ENCODE peak calls at places on chromosomes 11 and 22, in seven cellular contexts. Y, V, B, J, S, K and O are unnamed samples.
A peak's percentile ranks its signal among the peaks of the same experiment; 100 is the strongest.

GRCh38 chr11:117058761-117059233 is 39.4 kb downstream of the SIK3 start:
- DNase-seq in Y (no peak), V (no peak), B (no peak), J (no peak), S (no peak), K (peak; percentile 47), O (no peak)

GRCh38 chr11:55106391-55106790 is 155.6 kb upstream of the TRIM48 start:
- DNase-seq in Y (no peak), V (no peak), B (no peak), J (no peak), S (no peak), K (no peak), O (no peak)

GRCh38 chr22:20422965-20423635 is 14.5 kb downstream of the SCARF2 start:
- DNase-seq in Y (peak; percentile 18), V (peak; percentile 90), B (no peak), J (no peak), S (peak; percentile 68), K (no peak), O (no peak)

GRCh38 chr11:75011872-75012271 is 23.1 kb downstream of the NEU3 start:
- DNase-seq in Y (no peak), V (no peak), B (no peak), J (no peak), S (no peak), K (no peak), O (no peak)

GRCh38 chr22:31148953-31149627 is 8.8 kb upstream of the PLA2G3 start:
- DNase-seq in Y (peak; percentile 76), V (peak; percentile 38), B (peak; percentile 53), J (no peak), S (peak; percentile 83), K (peak; percentile 94), O (no peak)

GRCh38 chr11:134515081-134515960 is 103.3 kb upstream of the B3GAT1 start:
- DNase-seq in Y (peak; percentile 57), V (peak; percentile 2), B (no peak), J (no peak), S (no peak), K (no peak), O (no peak)

GRCh38 chr11:94088906-94089305 is 39.7 kb upstream of the PANX1 start:
- DNase-seq in Y (no peak), V (no peak), B (no peak), J (no peak), S (no peak), K (peak; percentile 20), O (no peak)

GRCh38 chr22:40076702-40077645 is 82.2 kb downstream of the FAM83F start:
- DNase-seq in Y (no peak), V (no peak), B (no peak), J (no peak), S (no peak), K (peak; percentile 46), O (no peak)

GRCh38 chr11:9748361-9748970 is 84.6 kb downstream of the SWAP70 start:
- DNase-seq in Y (peak; percentile 55), V (no peak), B (peak; percentile 43), J (no peak), S (peak; percentile 44), K (peak; percentile 81), O (peak; percentile 51)

GRCh38 chr22:17152340-17152739 is 6.7 kb downstream of the HDHD5 start:
- DNase-seq in Y (no peak), V (no peak), B (no peak), J (no peak), S (no peak), K (no peak), O (no peak)

GRCh38 chr11:16788141-16789060 is 50.0 kb downstream of the C11orf58 start:
- DNase-seq in Y (peak; percentile 63), V (peak; percentile 70), B (peak; percentile 66), J (peak; percentile 3), S (peak; percentile 71), K (peak; percentile 83), O (peak; percentile 67)

GRCh38 chr11:2572491-2573239 is 127.1 kb downstream of the KCNQ1OT1 start:
- DNase-seq in Y (no peak), V (no peak), B (no peak), J (no peak), S (no peak), K (no peak), O (no peak)

GRCh38 chr11:94068764-94069163 is 47.6 kb downstream of the HEPHL1 start:
- DNase-seq in Y (no peak), V (no peak), B (no peak), J (no peak), S (no peak), K (no peak), O (no peak)

GRCh38 chr11:79078999-79079398 is 361.8 kb downstream of the TENM4 start:
- DNase-seq in Y (no peak), V (no peak), B (no peak), J (no peak), S (no peak), K (no peak), O (no peak)

DNA sequence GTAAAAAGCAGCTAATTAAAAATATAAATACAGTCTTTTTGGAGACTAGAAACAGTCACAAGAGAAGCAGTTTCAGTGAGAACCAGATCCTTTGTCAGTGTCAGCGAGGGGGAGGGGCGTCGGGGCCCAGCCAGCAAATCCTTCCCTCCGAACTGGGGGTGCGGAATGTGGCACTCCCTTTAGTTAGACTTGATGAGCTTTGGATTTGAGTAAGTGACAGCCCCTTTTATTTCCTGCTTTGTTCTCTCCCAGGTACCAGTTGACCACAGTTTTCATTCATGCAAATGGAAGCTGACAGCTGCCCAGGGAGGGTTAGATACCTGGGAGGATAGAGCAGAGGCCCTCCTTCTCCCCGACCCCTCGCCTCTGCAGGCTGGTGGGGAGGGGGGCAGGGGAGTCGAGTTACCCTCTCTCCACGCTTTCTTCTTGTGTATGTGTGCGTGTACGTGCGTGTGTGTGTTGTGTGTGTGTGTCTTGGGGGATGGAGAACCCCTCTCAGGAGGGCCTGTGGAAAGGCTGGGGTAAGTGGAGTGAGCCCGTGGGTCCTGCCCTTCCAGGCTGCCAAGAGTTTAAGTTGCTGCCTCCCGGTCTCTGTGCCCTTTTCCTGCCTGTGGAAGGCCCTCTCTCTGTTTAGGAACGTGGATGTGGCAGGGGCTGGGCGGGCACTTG is 38.3 kb downstream of the PTPRJ start:
- DNase-seq in Y (no peak), V (no peak), B (no peak), J (no peak), S (no peak), K (peak; percentile 70), O (peak; percentile 45)
- H3K4me3 ChIP-seq in Y (no peak overlapping the region), V (peak overlapping the region; percentile 38), B (no peak overlapping the region), J (no peak overlapping the region), S (no peak overlapping the region), K (peak overlapping the region; percentile 41), O (no peak overlapping the region)

GRCh38 chr11:44906641-44907040 is 44.0 kb downstream of the TP53I11 start:
- DNase-seq in Y (no peak), V (no peak), B (no peak), J (no peak), S (no peak), K (no peak), O (no peak)
- H3K27me3 ChIP-seq in Y (no peaks in the 10 kb centered on the region), V (no peaks in the 10 kb centered on the region), B (no peaks in the 10 kb centered on the region), J (no peaks in the 10 kb centered on the region), S (no peaks in the 10 kb centered on the region), K (no peaks in the 10 kb centered on the region), O (no peaks in the 10 kb centered on the region)

DNA sequence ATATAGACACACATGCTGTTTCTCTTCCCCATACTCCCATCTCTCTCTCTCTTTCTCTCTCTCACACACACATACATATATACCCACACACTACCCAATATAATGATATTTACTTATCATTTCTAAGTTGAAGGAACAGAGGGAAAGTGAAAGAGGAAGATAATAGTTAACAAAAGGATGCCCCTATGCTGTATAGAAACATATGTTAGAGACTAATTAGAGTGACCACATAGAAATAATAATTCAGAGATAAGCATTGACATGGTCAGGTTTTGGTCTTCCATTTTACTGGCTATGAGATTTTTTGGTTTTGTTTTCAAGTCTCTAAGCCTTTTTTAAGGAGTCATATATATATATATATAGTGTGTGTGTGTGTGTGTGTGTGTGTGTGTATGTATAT is 445.7 kb upstream of the CHORDC1 start:
- DNase-seq in Y (no peak), V (no peak), B (no peak), J (no peak), S (no peak), K (no peak), O (no peak)
- H3K4me3 ChIP-seq in Y (no peak overlapping the region), V (no peak overlapping the region), B (no peak overlapping the region), J (no peak overlapping the region), S (no peak overlapping the region), K (no peak overlapping the region), O (no peak overlapping the region)

GRCh38 chr11:18312012-18312411 is 9.9 kb downstream of the HPS5 start:
- DNase-seq in Y (no peak), V (no peak), B (no peak), J (no peak), S (no peak), K (no peak), O (no peak)

GRCh38 chr11:18314794-18315523 is 7.0 kb downstream of the HPS5 start:
- DNase-seq in Y (no peak), V (no peak), B (no peak), J (no peak), S (no peak), K (no peak), O (no peak)

GRCh38 chr11:18312663-18313420 is 9.1 kb downstream of the HPS5 start:
- DNase-seq in Y (no peak), V (no peak), B (no peak), J (no peak), S (no peak), K (no peak), O (no peak)

GRCh38 chr11:18315893-18316292 is 6.0 kb downstream of the HPS5 start:
- DNase-seq in Y (no peak), V (no peak), B (no peak), J (no peak), S (no peak), K (no peak), O (no peak)

GRCh38 chr11:18313985-18314763 is 7.8 kb downstream of the HPS5 start:
- DNase-seq in Y (no peak), V (no peak), B (no peak), J (no peak), S (no peak), K (peak; percentile 17), O (no peak)
- H3K27me3 ChIP-seq in Y (no peaks in the 10 kb centered on the region), V (no peaks in the 10 kb centered on the region), B (no peaks in the 10 kb centered on the region), J (no peaks in the 10 kb centered on the region), S (no peaks in the 10 kb centered on the region), K (no peaks in the 10 kb centered on the region), O (no peaks in the 10 kb centered on the region)

DNA sequence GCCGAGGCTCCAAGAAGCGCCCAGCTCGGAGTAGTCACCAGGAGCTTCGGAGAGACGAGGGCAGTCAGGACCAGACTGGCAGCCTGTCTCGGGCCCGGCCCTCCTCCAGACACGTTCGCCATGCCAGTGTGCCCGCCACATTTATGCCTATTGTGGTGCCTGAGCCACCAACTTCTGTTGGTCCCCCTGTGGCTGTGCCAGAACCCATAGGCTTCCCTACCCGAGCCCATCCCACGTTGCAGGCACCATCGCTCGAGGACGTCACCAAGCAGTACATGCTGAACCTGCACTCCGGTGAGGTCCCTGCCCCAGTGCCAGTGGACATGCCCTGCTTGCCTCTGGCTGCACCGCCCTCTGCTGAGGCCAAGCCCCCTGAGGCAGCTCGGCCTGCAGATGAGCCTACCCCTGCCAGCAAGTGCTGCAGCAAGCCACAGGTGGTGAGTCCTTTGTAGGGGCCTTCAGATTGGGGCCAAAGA is 3.4 kb downstream of the ARHGEF17 start:
- DNase-seq in Y (no peak), V (no peak), B (no peak), J (no peak), S (no peak), K (no peak), O (no peak)
- H3K4me3 ChIP-seq in Y (peak overlapping the region; percentile 15), V (peak overlapping the region; percentile 74), B (peak overlapping the region; percentile 71), J (no peak overlapping the region), S (peak overlapping the region; percentile 64), K (no peak overlapping the region), O (no peak overlapping the region)

DNA sequence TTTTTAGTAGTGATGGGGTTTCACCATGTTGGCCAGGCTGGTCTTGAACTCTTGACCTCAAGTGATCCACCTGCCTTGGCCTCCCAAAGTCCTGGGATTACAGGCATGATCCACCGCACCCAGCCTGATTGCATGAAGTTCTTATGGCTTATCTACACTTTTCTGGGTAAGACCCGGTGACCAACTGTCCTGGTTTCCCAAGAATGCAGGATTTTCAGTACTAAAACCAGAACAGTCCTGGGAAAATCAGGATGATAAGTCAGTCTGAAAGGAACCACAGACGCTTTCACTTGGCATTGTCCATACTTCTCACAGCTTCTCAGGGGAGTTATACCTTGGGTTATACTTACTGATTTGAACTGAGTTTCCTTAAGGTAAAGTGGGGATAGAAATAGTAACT is 1.4 kb upstream of the BPIFC start:
- DNase-seq in Y (no peak), V (no peak), B (no peak), J (no peak), S (no peak), K (no peak), O (no peak)
- H3K27me3 ChIP-seq in Y (peaks cover 5% of the 10 kb centered on the region), V (no peaks in the 10 kb centered on the region), B (no peaks in the 10 kb centered on the region), J (no peaks in the 10 kb centered on the region), S (peaks cover 3% of the 10 kb centered on the region), K (peaks cover 67% of the 10 kb centered on the region), O (no peaks in the 10 kb centered on the region)